ENCODE peak calls at places on chromosomes 13 and 19, in ten cellular contexts. P is osteoblast, D is stomach, V is cardiac fibroblast, J is hypothalamus, O is psoas muscle, N is COR-L47, T is NCI-H1930, U is SW480, L is occipital lobe. S is an unnamed sample.

GRCh38 chr13:39892731-39893293 is 237.3 kb downstream of the COG6 start:
- DNase-seq in J (no peak), U (no peak), L (no peak), D (no peak), N (no peak), V (peak), P (no peak), O (no peak), T (no peak), S (no peak)

GRCh38 chr13:79492313-79492798 is 11.4 kb downstream of the NDFIP2 start:
- DNase-seq in T (no peak), P (no peak), N (no peak), O (no peak), D (no peak), U (no peak), J (no peak), L (no peak), V (peak), S (no peak)

GRCh38 chr19:44807652-44808462 is 1.0 kb upstream of the BCAM start:
- DNase-seq in N (peak), L (no peak), J (no peak), V (peak), D (peak), T (no peak), U (peak), P (peak), O (no peak), S (peak)

GRCh38 chr13:97125810-97126738 is 96.1 kb upstream of the MBNL2 start:
- DNase-seq in T (no peak), U (no peak), D (no peak), O (peak), N (no peak), L (no peak), P (no peak), V (peak), J (no peak), S (peak)

GRCh38 chr19:40147693-40148347 is 43.4 kb upstream of the MAP3K10 start:
- DNase-seq in J (no peak), U (peak), L (no peak), P (peak), D (no peak), T (no peak), V (peak), N (no peak), O (no peak), S (no peak)

GRCh38 chr19:4474504-4475136 is 2.5 kb downstream of the HDGFL2 start:
- DNase-seq in L (peak), U (no peak), V (peak), T (peak), D (no peak), J (peak), N (peak), O (no peak), P (peak), S (no peak)

GRCh38 chr13:43545317-43545874 is 241.4 kb downstream of the ENOX1 start:
- DNase-seq in U (no peak), P (no peak), V (peak), D (no peak), T (no peak), J (no peak), L (no peak), O (no peak), N (no peak), S (no peak)

GRCh38 chr13:95564948-95565347 is 12.4 kb downstream of the CLDN10 start:
- DNase-seq in L (no peak), O (no peak), V (peak), U (no peak), P (peak), D (no peak), T (no peak), N (no peak), J (no peak), S (no peak)

GRCh38 chr13:51767100-51767499 is 36.9 kb downstream of the DHRS12 start:
- DNase-seq in T (no peak), J (no peak), V (no peak), O (no peak), L (no peak), U (no peak), N (no peak), D (no peak), P (no peak), S (no peak)

GRCh38 chr19:12628040-12629022 is 17.6 kb downstream of the ZNF791 start:
- DNase-seq in V (peak), N (no peak), U (no peak), O (no peak), D (no peak), T (no peak), L (no peak), J (no peak), P (peak), S (no peak)

GRCh38 chr19:3108775-3109174 is 14.6 kb downstream of the GNA11 start:
- DNase-seq in D (peak), U (peak), J (no peak), L (no peak), T (peak), O (peak), P (peak), N (peak), V (peak), S (peak)

GRCh38 chr19:38538793-38539528 is 78.8 kb downstream of the MAP4K1 start:
- DNase-seq in T (no peak), U (no peak), P (no peak), J (no peak), L (no peak), D (no peak), O (no peak), N (no peak), V (no peak), S (no peak)

GRCh38 chr13:34959489-34959888 is 17.4 kb downstream of the NBEA start:
- DNase-seq in U (no peak), N (no peak), D (no peak), T (no peak), V (no peak), J (no peak), P (no peak), O (no peak), L (no peak), S (no peak)

GRCh38 chr19:15936950-15937349 is 2.6 kb upstream of the CYP4F11 start:
- DNase-seq in P (no peak), L (no peak), J (no peak), U (no peak), N (no peak), V (no peak), T (no peak), O (no peak), D (no peak), S (no peak)

GRCh38 chr13:107407074-107407473 is 808.3 kb downstream of the LIG4 start:
- DNase-seq in O (no peak), V (no peak), D (no peak), N (no peak), L (no peak), J (no peak), U (no peak), T (no peak), P (no peak), S (no peak)

GRCh38 chr19:48230555-48231129 is 25.1 kb downstream of the CARD8 start:
- DNase-seq in D (no peak), U (no peak), L (no peak), J (no peak), N (no peak), O (no peak), P (no peak), T (no peak), V (no peak), S (no peak)

GRCh38 chr13:112346173-112346898 is 29.8 kb upstream of the SPACA7 start:
- DNase-seq in P (no peak), J (no peak), V (no peak), T (peak), U (no peak), O (no peak), L (no peak), N (peak), D (no peak), S (no peak)

GRCh38 chr13:40026174-40026585 is 370.7 kb downstream of the COG6 start:
- DNase-seq in J (no peak), U (no peak), V (peak), L (no peak), N (no peak), T (no peak), D (no peak), O (no peak), P (no peak), S (no peak)

GRCh38 chr13:98301721-98302120 is 124.7 kb upstream of the RNF113B start:
- DNase-seq in V (no peak), U (peak), P (peak), O (no peak), N (no peak), J (no peak), D (no peak), L (no peak), T (no peak), S (no peak)

GRCh38 chr19:33676999-33677665 is 55.4 kb downstream of the CHST8 start:
- DNase-seq in N (no peak), T (no peak), D (peak), P (no peak), V (no peak), U (no peak), J (no peak), O (no peak), L (no peak), S (no peak)

GRCh38 chr13:28204043-28204442 is 65.7 kb downstream of the PAN3 start:
- DNase-seq in J (no peak), V (no peak), U (peak), O (no peak), N (no peak), T (peak), D (no peak), L (no peak), P (no peak), S (no peak)

GRCh38 chr19:40266111-40266510 is 19.0 kb downstream of the AKT2 start:
- DNase-seq in L (no peak), J (peak), U (no peak), T (no peak), V (no peak), N (peak), P (no peak), D (no peak), O (peak), S (no peak)

GRCh38 chr19:9847087-9847671 is 12.1 kb downstream of the PIN1 start:
- DNase-seq in D (peak), T (no peak), V (peak), P (peak), J (peak), O (peak), L (peak), U (peak), N (no peak), S (peak)

GRCh38 chr19:33402421-33403220 is 29.1 kb downstream of the CEBPG start:
- DNase-seq in O (peak), T (no peak), P (peak), U (no peak), N (no peak), V (no peak), J (no peak), L (no peak), D (no peak), S (no peak)

GRCh38 chr13:44068737-44069136 is 189.0 kb downstream of the LACC1 start:
- DNase-seq in T (no peak), P (peak), U (peak), D (no peak), J (no peak), O (no peak), V (peak), N (no peak), L (no peak), S (no peak)

GRCh38 chr13:110062777-110063442 is 244.0 kb downstream of the COL4A1 start:
- DNase-seq in N (peak), O (no peak), D (no peak), V (no peak), T (no peak), J (no peak), L (no peak), U (no peak), P (no peak), S (no peak)

GRCh38 chr13:108957369-108958012 is 328.1 kb downstream of the MYO16 start:
- DNase-seq in N (no peak), V (peak), U (peak), D (no peak), P (no peak), T (no peak), J (no peak), O (no peak), L (no peak), S (no peak)

GRCh38 chr13:24627090-24627714 is 53.0 kb upstream of the ATP12A start:
- DNase-seq in D (peak), T (no peak), O (no peak), N (no peak), U (no peak), P (no peak), V (no peak), L (no peak), J (no peak), S (no peak)

GRCh38 chr19:40612831-40613668 is 11.9 kb downstream of the LTBP4 start:
- DNase-seq in N (no peak), D (peak), T (peak), P (peak), O (peak), L (no peak), U (no peak), J (no peak), V (no peak), S (peak)

GRCh38 chr19:3065675-3066357 is 3.5 kb upstream of the TLE5 start:
- DNase-seq in U (no peak), O (no peak), N (peak), T (no peak), D (peak), J (no peak), V (no peak), L (no peak), P (peak), S (no peak)